ENCODE peak calls at places on chromosomes 11 and 22, in ten cellular contexts. S is HT1080; D is esophagus muscularis mucosa; I is nephron progenitor cell; Y is effector CD4-positive, alpha-beta T cell; J is prostate gland; F is stimulated activated naive B cell treated with anti-CD40 and anti-IgM and Interleukin-4, amounts not matched to agents 10 μg/mL and 1 μg/mL and 100 μg/mL, for 72 hours; W is psoas muscle; V is substantia nigra; G is stimulated activated CD8-positive, alpha-beta memory T cell treated with anti-CD3 and anti-CD28 coated beads, Interleukin-12 subunit alpha, Interleukin-12 subunit beta, amount 100 ng/mL, for 1 hour. E is an unnamed sample.

GRCh38 chr22:37260939-37261338 is 16.9 kb upstream of the RAC2 start:
- DNase-seq in I (peak), J (peak), S (peak), W (peak), Y (peak), V (peak), F (no peak), G (peak), D (no peak), E (peak)

GRCh38 chr11:95892892-95893570 is 30.9 kb downstream of the MTMR2 start:
- DNase-seq in J (no peak), V (no peak), Y (no peak), D (no peak), F (no peak), S (no peak), I (no peak), G (no peak), W (no peak), E (no peak)

GRCh38 chr22:25282346-25282670 is 62.9 kb downstream of the CRYBB2 start:
- DNase-seq in W (no peak), I (no peak), S (no peak), D (no peak), Y (no peak), G (no peak), J (no peak), V (no peak), F (no peak), E (no peak)

GRCh38 chr22:46105494-46106278 is 44.6 kb upstream of the PPARA start:
- DNase-seq in S (no peak), I (no peak), Y (no peak), F (no peak), V (no peak), W (peak), G (no peak), J (peak), D (no peak), E (no peak)

GRCh38 chr11:80593981-80594380 is 1153.2 kb upstream of the TENM4 start:
- DNase-seq in G (no peak), S (peak), I (no peak), V (no peak), D (no peak), J (peak), Y (no peak), W (no peak), F (no peak), E (no peak)

GRCh38 chr11:69014084-69014935 is 1.3 kb upstream of the MRGPRF start:
- DNase-seq in I (peak), J (no peak), F (no peak), S (no peak), V (no peak), G (no peak), W (peak), D (no peak), Y (no peak), E (no peak)

GRCh38 chr11:63866211-63866610 is 27.3 kb downstream of the MARK2 start:
- DNase-seq in G (peak), I (no peak), S (no peak), D (no peak), F (peak), Y (peak), W (peak), J (peak), V (no peak), E (peak)

GRCh38 chr11:68020575-68020974 is 9.9 kb upstream of the NDUFS8 start:
- DNase-seq in D (no peak), V (no peak), J (no peak), G (no peak), S (peak), W (no peak), F (no peak), Y (no peak), I (no peak), E (no peak)

GRCh38 chr11:94000641-94001040 is 20.5 kb upstream of the HEPHL1 start:
- DNase-seq in J (no peak), G (no peak), W (no peak), S (no peak), Y (no peak), V (no peak), F (no peak), I (no peak), D (no peak), E (no peak)

E was measured in T-helper 1 cell.